ENCODE peak calls at places on chromosomes 5 and 9, in ten cellular contexts. U is psoas muscle; K is WERI-Rb-1; T is thoracic aorta; M is CD8-positive, alpha-beta memory T cell; B is tibial nerve; F is AG04450; D is upper lobe of right lung; E is left lung; S is suprapubic skin. C is an unnamed sample. For H3K27me3, the result is how much of the 10 kb centered on the place peaks cover.

GRCh38 chr5:6225121-6225607 is 153.2 kb downstream of the MED10 start:
- DNase-seq in U (no peak), K (no peak), T (no peak), M (no peak), B (no peak), F (no peak), D (no peak), E (no peak), S (no peak), C (no peak)

GRCh38 chr5:37840036-37840909 is at the start of gene GDNF:
- DNase-seq in U (peak), K (peak), T (no peak), M (no peak), B (no peak), F (peak), D (peak), E (peak), S (no peak), C (no peak)

GRCh38 chr9:24986331-24986730 is 440.6 kb upstream of the IZUMO3 start:
- DNase-seq in U (no peak), K (no peak), T (no peak), M (no peak), B (no peak), F (no peak), D (no peak), E (peak), S (no peak), C (no peak)

GRCh38 chr9:137797206-137798120 is 80.1 kb upstream of the CACNA1B start:
- DNase-seq in U (no peak), K (peak), T (no peak), M (no peak), B (no peak), F (no peak), D (no peak), E (no peak), S (no peak), C (no peak)

GRCh38 chr5:80124519-80124918 is 89.4 kb downstream of the THBS4 start:
- DNase-seq in U (no peak), K (no peak), T (no peak), M (no peak), B (no peak), F (no peak), D (no peak), E (no peak), S (no peak), C (no peak)

GRCh38 chr5:132055808-132056609 is 4.4 kb upstream of the IL3 start:
- DNase-seq in U (peak), K (peak), T (no peak), M (peak), B (no peak), F (no peak), D (peak), E (peak), S (peak), C (no peak)

GRCh38 chr5:95484421-95484820 is 70.4 kb downstream of the SKIC3 start:
- DNase-seq in U (no peak), K (no peak), T (no peak), M (no peak), B (no peak), F (no peak), D (no peak), E (no peak), S (no peak), C (no peak)

GRCh38 chr9:19231126-19232035 is 888 bp downstream of the DENND4C start:
- DNase-seq in U (peak), K (no peak), T (no peak), M (no peak), B (no peak), F (no peak), D (no peak), E (no peak), S (peak), C (peak)

DNA sequence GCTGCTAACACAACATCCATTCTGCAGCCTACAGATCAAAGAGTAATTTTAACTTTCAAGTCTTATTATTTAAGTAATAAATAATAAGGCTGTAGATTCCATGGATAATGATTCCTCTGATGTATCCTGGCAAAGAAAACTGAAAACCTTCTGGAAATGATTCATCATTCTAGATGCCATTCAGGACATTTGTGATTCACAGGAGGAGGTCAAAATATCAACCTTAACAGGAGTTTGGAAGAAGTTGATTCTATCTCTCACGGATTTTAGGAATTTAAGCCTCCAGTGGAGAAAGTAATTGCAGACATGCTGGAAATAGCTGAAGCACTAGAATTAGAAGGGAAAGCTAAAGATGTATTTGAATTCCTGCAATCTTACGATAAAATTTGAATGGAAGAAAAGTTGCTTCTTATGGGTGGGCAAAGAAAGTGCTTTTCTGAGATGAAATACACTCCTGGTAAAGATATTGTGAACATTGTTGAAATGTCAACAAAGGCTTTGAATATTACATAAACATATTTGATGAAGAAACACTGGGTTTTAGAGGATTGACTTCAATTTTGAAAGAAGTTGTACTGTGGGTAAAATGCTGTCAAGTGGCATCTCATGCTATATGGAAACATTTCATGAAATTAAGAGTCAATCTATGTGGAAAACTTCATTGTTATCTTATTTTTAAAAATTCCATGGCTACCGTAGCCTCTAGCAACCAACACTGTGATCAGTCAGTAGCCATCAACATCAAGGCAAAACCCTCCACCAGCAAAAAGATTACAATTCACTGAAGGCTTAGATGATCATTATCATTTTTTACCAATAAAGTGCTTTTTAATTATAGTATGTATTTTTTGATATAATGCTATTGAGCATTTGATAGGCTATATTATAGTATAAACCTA is 1141.0 kb downstream of the CDH12 start:
- DNase-seq in U (no peak), K (no peak), T (no peak), M (no peak), B (no peak), F (no peak), D (no peak), E (no peak), S (no peak), C (peak)
- H3K27me3 ChIP-seq in U (under half), K (under half), T (under half), M (under half), B (under half), F (under half), D (under half), E (under half), S (under half), C (under half)

DNA sequence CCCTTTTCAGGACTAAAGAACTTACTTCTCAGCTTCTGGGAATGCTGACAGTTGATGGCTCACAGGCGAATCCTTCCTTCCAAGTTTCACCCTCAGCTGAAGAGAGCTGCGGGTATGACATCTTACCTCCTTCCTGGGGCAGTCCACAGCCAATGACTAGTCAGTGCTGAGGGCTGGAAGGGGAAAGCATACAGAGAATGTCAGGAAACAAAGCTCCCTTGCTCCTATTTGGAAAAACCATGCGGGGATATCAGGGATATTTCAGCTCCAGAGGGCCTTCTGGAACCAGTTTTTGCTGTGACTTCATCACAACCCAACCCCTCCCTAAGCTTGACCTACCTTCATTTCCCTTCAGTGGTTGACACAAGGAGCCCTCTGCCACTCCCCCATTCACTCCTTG is 15.7 kb downstream of the FTMT start:
- DNase-seq in U (no peak), K (no peak), T (no peak), M (no peak), B (no peak), F (no peak), D (no peak), E (no peak), S (no peak), C (no peak)
- H3K4me3 ChIP-seq in U (no peak), K (no peak), T (no peak), M (no peak), B (no peak), F (no peak), D (no peak), E (no peak), S (no peak), C (no peak)

DNA sequence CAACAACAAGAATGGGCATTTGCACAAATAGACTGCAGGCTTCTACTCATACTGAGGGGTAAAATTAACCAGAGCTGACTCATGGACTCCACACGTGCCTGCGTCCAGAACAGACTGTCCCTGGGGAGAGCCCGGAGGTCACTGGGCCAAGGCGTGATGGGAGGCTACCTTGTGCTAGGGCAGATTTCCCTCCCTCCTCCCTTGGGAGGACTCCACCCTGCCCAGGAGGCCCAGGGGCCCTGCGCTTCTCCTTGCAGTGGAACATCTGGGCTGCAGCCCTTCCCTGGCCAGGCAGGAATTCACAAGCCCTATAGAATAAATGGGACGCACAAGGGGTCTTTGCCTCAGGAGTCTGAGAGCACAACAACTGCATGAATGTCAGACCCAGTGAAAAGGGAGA is 35.6 kb downstream of the IRX2 start:
- DNase-seq in U (no peak), K (no peak), T (no peak), M (no peak), B (no peak), F (no peak), D (no peak), E (no peak), S (peak), C (no peak)
- H3K27me3 ChIP-seq in U (under half), K (under half), T (under half), M (under half), B (under half), F (under half), D (under half), E (under half), S (under half), C (under half)

GRCh38 chr9:124759327-124759726 is 11.8 kb downstream of the NR6A1 start:
- DNase-seq in U (no peak), K (no peak), T (no peak), M (no peak), B (no peak), F (no peak), D (no peak), E (no peak), S (no peak), C (no peak)

GRCh38 chr9:124756011-124756410 is 15.1 kb downstream of the NR6A1 start:
- DNase-seq in U (no peak), K (no peak), T (no peak), M (no peak), B (no peak), F (no peak), D (no peak), E (no peak), S (no peak), C (no peak)

GRCh38 chr9:124758691-124759090 is 12.4 kb downstream of the NR6A1 start:
- DNase-seq in U (no peak), K (no peak), T (no peak), M (no peak), B (no peak), F (no peak), D (no peak), E (no peak), S (no peak), C (no peak)

GRCh38 chr9:124757589-124757988 is 13.5 kb downstream of the NR6A1 start:
- DNase-seq in U (no peak), K (no peak), T (no peak), M (no peak), B (no peak), F (no peak), D (no peak), E (no peak), S (no peak), C (no peak)

DNA sequence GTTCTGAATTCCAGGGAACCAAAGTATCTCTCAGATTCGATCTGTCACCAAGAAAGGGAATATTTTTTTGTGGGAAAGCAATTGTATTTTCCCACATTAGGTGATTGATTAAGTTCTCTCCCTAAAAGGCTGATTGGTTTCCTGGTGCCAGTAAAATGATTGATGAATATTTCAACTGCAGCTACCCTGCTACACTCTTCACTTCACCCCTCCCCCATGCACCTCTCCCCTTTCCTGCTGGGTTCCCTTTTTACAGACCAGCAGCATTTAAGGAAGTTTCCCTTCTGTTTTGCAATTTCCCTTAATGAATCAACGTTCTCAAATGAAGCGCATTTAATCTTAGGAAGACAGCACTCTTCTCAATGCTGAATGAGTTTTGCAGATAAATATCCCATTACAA is 13.1 kb downstream of the NR6A1 start:
- DNase-seq in U (no peak), K (no peak), T (no peak), M (no peak), B (no peak), F (no peak), D (no peak), E (no peak), S (no peak), C (no peak)
- H3K4me3 ChIP-seq in U (no peak), K (no peak), T (no peak), M (no peak), B (no peak), F (no peak), D (no peak), E (no peak), S (no peak), C (no peak)

C was measured in bronchial epithelial cell.